ENCODE peak calls at places on chromosomes 13 and 19, in four cellular contexts. A is WERI-Rb-1, D is stomach, E is transverse colon. R is an unnamed sample. For H3K36me3, the result is how much of the 10 kb centered on the place peaks cover.

GRCh38 chr13:50587122-50587521 is 256.4 kb downstream of the DLEU7 start:
- DNase-seq in D (no peak), E (no peak), A (no peak), R (no peak)

GRCh38 chr13:100100115-100100879 is 11.4 kb downstream of the PCCA start:
- DNase-seq in E (no peak), A (no peak), D (peak), R (no peak)

GRCh38 chr19:29514525-29515232 is 11.1 kb upstream of the VSTM2B start:
- DNase-seq in D (no peak), E (no peak), A (no peak), R (no peak)

GRCh38 chr19:11423804-11424318 is 4.7 kb upstream of the RGL3 start:
- DNase-seq in E (no peak), D (no peak), A (no peak), R (no peak)

GRCh38 chr19:35144600-35145436 is 1.8 kb downstream of the FXYD7 start:
- DNase-seq in D (peak), E (peak), A (peak), R (no peak)

GRCh38 chr13:38656699-38657098 is 30.2 kb upstream of the FREM2 start:
- DNase-seq in E (no peak), A (no peak), D (peak), R (no peak)

GRCh38 chr13:27257233-27257568 is 5.8 kb downstream of the RPL21 start:
- DNase-seq in E (no peak), A (no peak), D (no peak), R (no peak)

GRCh38 chr13:83780201-83780600 is 102.1 kb downstream of the SLITRK1 start:
- DNase-seq in A (peak), E (no peak), D (no peak), R (no peak)

GRCh38 chr13:36190771-36191170 is 23.6 kb downstream of the SOHLH2 start:
- DNase-seq in A (no peak), D (no peak), E (no peak), R (no peak)

GRCh38 chr19:7371001-7371400 is 22.3 kb downstream of the ARHGEF18 start:
- DNase-seq in D (no peak), A (no peak), E (no peak), R (no peak)
- H3K36me3 ChIP-seq in D (under half), A (under half), E (under half), R (under half)

DNA sequence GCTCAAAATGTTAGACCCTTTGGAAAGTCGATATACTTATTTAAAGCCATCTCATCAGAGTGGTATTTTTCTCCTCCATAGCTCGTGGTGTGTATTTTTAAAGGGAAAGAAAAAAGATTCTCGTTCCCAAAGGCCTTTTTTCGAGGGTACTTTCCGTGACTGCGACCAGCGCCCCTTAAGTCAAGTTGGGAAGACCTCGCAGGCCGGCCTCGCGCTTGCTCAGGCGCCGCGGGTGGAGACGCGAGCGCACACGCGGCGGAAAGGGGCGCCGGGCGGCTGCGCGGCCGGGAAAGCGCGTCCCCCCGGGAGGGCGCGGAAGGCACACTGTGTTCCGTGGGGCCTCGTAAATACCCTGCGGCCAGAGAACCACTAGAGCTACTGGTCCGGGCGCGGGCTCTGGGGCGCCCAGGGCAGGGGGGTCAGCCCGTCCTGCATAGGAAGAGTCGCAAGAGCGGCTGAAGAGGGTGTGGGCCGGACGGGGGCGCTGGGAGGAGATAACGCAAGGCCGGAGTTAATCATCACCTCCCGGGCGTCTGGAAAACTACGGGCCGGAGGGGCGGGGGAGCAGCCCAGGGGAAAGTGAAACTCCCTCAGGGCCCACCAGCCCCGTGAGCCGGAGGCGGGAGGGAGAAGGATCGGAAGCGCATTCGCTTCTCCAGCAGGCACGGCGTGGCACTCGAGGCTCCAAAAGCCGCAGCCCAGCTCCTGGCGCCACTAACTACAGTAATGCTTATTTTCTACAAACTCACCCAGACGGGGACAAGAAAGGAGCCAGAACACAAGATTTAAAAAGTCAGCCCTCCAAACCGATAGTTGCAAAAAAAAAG is 1.2 kb upstream of the WBP4 start:
- DNase-seq in D (peak), E (peak), A (peak), R (peak)
- TF ChIP-seq CTCF in D (no peak), E (peak), A (peak), R (peak)

GRCh38 chr19:32945260-32945659 is 26.5 kb downstream of the CEP89 start:
- DNase-seq in D (no peak), E (no peak), A (no peak), R (no peak)
- H3K36me3 ChIP-seq in D (half or more), E (under half), A (under half), R (under half)

GRCh38 chr13:108508263-108508662 is 121.1 kb upstream of the MYO16 start:
- DNase-seq in E (no peak), D (no peak), A (no peak), R (no peak)
- TF ChIP-seq CTCF in E (peak), D (no peak), A (peak), R (no peak)

GRCh38 chr13:114263590-114263989 is 17.8 kb upstream of the UPF3A start:
- DNase-seq in E (peak), A (no peak), D (no peak), R (no peak)
- H3K36me3 ChIP-seq in E (under half), A (half or more), D (half or more), R (under half)

GRCh38 chr19:5800361-5801270 is 4.3 kb upstream of the NRTN start:
- DNase-seq in A (no peak), E (no peak), D (peak), R (no peak)
- TF ChIP-seq CTCF in A (no peak), E (no peak), D (no peak), R (no peak)

GRCh38 chr19:19051478-19052213 is 12.1 kb upstream of the SLC25A42 start:
- DNase-seq in A (no peak), D (no peak), E (no peak), R (no peak)

GRCh38 chr19:19053508-19054314 is 10.1 kb upstream of the SLC25A42 start:
- DNase-seq in E (peak), A (peak), D (peak), R (no peak)

GRCh38 chr19:19050104-19050503 is 13.7 kb upstream of the SLC25A42 start:
- DNase-seq in A (no peak), D (no peak), E (no peak), R (no peak)

GRCh38 chr19:19050731-19051130 is 13.1 kb upstream of the SLC25A42 start:
- DNase-seq in E (no peak), D (no peak), A (no peak), R (no peak)

DNA sequence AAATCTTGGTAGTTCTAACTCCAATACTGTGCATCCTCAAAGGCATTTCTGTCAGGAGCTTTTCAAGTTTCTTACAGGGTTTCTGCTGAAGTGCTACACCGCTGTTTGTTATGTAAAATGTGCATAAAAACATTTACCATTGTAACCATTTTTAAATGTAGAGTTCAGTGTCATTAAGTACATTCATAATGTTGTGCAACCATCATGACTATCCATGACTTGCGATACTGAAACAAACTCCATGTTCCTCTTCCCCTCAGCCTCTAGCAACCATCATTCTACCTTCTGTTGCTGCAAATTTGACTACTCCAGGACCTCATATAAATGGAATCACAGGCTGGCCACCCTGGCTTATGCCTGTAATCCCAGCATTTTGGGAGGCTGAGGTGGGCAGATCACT is 14.4 kb upstream of the SLC25A42 start:
- DNase-seq in E (no peak), D (no peak), A (no peak), R (no peak)
- H3K36me3 ChIP-seq in E (under half), D (half or more), A (half or more), R (under half)

R was measured in BJ.